ENCODE peak calls at places on chromosomes 6 and 20, in nine cellular contexts. One of them, this sample, is unnamed.

GRCh38 chr20:11376406-11376805 is 541.3 kb upstream of the BTBD3 start:
- DNase-seq in fibroblast of pulmonary artery: no peak
- DNase-seq in AG10803: no peak
- DNase-seq in ascending aorta: no peak
- DNase-seq in RWPE2: no peak
- DNase-seq in stomach: no peak
- DNase-seq in GM12865: no peak
- DNase-seq in cardiac muscle cell: no peak
- DNase-seq in heart left ventricle: no peak
- DNase-seq in this sample: no peak

GRCh38 chr20:57330998-57331397 is 1.4 kb downstream of the SPO11 start:
- DNase-seq in heart left ventricle: no peak
- DNase-seq in cardiac muscle cell: no peak
- DNase-seq in RWPE2: no peak
- DNase-seq in fibroblast of pulmonary artery: peak; percentile 15
- DNase-seq in stomach: no peak
- DNase-seq in AG10803: peak; percentile 43
- DNase-seq in ascending aorta: no peak
- DNase-seq in GM12865: no peak
- DNase-seq in this sample: no peak

GRCh38 chr20:21801193-21801592 is 95.7 kb downstream of the PAX1 start:
- DNase-seq in RWPE2: no peak
- DNase-seq in AG10803: no peak
- DNase-seq in heart left ventricle: no peak
- DNase-seq in GM12865: no peak
- DNase-seq in stomach: no peak
- DNase-seq in cardiac muscle cell: no peak
- DNase-seq in ascending aorta: no peak
- DNase-seq in fibroblast of pulmonary artery: no peak
- DNase-seq in this sample: no peak

GRCh38 chr20:23397961-23398360 is 23.3 kb downstream of the NAPB start:
- DNase-seq in ascending aorta: no peak
- DNase-seq in cardiac muscle cell: no peak
- DNase-seq in stomach: no peak
- DNase-seq in GM12865: no peak
- DNase-seq in RWPE2: no peak
- DNase-seq in fibroblast of pulmonary artery: peak; percentile 69
- DNase-seq in AG10803: peak; percentile 24
- DNase-seq in heart left ventricle: no peak
- DNase-seq in this sample: peak; percentile 25

GRCh38 chr6:56243518-56244070 is 3.8 kb downstream of the COL21A1 start:
- DNase-seq in ascending aorta: no peak
- DNase-seq in RWPE2: no peak
- DNase-seq in AG10803: no peak
- DNase-seq in cardiac muscle cell: no peak
- DNase-seq in fibroblast of pulmonary artery: no peak
- DNase-seq in GM12865: peak; percentile 17
- DNase-seq in heart left ventricle: no peak
- DNase-seq in stomach: no peak
- DNase-seq in this sample: no peak

GRCh38 chr20:33814238-33814712 is 3.1 kb downstream of the CHMP4B start:
- DNase-seq in AG10803: no peak
- DNase-seq in stomach: no peak
- DNase-seq in ascending aorta: no peak
- DNase-seq in RWPE2: no peak
- DNase-seq in cardiac muscle cell: no peak
- DNase-seq in heart left ventricle: no peak
- DNase-seq in fibroblast of pulmonary artery: no peak
- DNase-seq in GM12865: peak; percentile 18
- DNase-seq in this sample: no peak

GRCh38 chr6:155452576-155452975 is 3.1 kb downstream of the NOX3 start:
- DNase-seq in RWPE2: no peak
- DNase-seq in heart left ventricle: no peak
- DNase-seq in stomach: no peak
- DNase-seq in GM12865: no peak
- DNase-seq in cardiac muscle cell: no peak
- DNase-seq in ascending aorta: no peak
- DNase-seq in AG10803: no peak
- DNase-seq in fibroblast of pulmonary artery: no peak
- DNase-seq in this sample: no peak

GRCh38 chr6:91081452-91082067 is 494.7 kb upstream of the MAP3K7 start:
- DNase-seq in stomach: no peak
- DNase-seq in fibroblast of pulmonary artery: peak; percentile 68
- DNase-seq in heart left ventricle: no peak
- DNase-seq in cardiac muscle cell: peak; percentile 69
- DNase-seq in AG10803: peak; percentile 48
- DNase-seq in GM12865: peak; percentile 49
- DNase-seq in ascending aorta: no peak
- DNase-seq in RWPE2: no peak
- DNase-seq in this sample: peak; percentile 61

GRCh38 chr6:132814716-132815570 is 574 bp downstream of the RPS12 start:
- DNase-seq in fibroblast of pulmonary artery: peak; percentile 13
- DNase-seq in AG10803: no peak
- DNase-seq in cardiac muscle cell: no peak
- DNase-seq in stomach: no peak
- DNase-seq in ascending aorta: no peak
- DNase-seq in heart left ventricle: no peak
- DNase-seq in GM12865: peak; percentile 44
- DNase-seq in RWPE2: no peak
- DNase-seq in this sample: peak; percentile 14

GRCh38 chr6:75205776-75206334 is at the start of gene COL12A1:
- DNase-seq in fibroblast of pulmonary artery: peak; percentile 99
- DNase-seq in RWPE2: peak; percentile 97
- DNase-seq in GM12865: no peak
- DNase-seq in stomach: peak; percentile 80
- DNase-seq in heart left ventricle: peak; percentile 92
- DNase-seq in ascending aorta: peak; percentile 79
- DNase-seq in AG10803: peak; percentile 100
- DNase-seq in cardiac muscle cell: peak; percentile 71
- DNase-seq in this sample: peak; percentile 99

GRCh38 chr6:27863962-27864905 is 48.0 kb downstream of the OR2B2 start:
- DNase-seq in GM12865: peak; percentile 55
- DNase-seq in RWPE2: no peak
- DNase-seq in ascending aorta: no peak
- DNase-seq in heart left ventricle: no peak
- DNase-seq in fibroblast of pulmonary artery: peak; percentile 29
- DNase-seq in AG10803: peak; percentile 16
- DNase-seq in stomach: no peak
- DNase-seq in cardiac muscle cell: no peak
- DNase-seq in this sample: peak; percentile 22

GRCh38 chr6:129709451-129709908 is 497 bp downstream of the ARHGAP18 start:
- DNase-seq in AG10803: peak; percentile 84
- DNase-seq in cardiac muscle cell: peak; percentile 7
- DNase-seq in ascending aorta: no peak
- DNase-seq in stomach: peak; percentile 38
- DNase-seq in fibroblast of pulmonary artery: peak; percentile 83
- DNase-seq in RWPE2: no peak
- DNase-seq in heart left ventricle: no peak
- DNase-seq in GM12865: no peak
- DNase-seq in this sample: no peak

GRCh38 chr6:17233531-17233930 is 47.6 kb upstream of the RBM24 start:
- DNase-seq in RWPE2: peak; percentile 81
- DNase-seq in AG10803: no peak
- DNase-seq in GM12865: no peak
- DNase-seq in fibroblast of pulmonary artery: peak; percentile 3
- DNase-seq in stomach: no peak
- DNase-seq in heart left ventricle: no peak
- DNase-seq in ascending aorta: no peak
- DNase-seq in cardiac muscle cell: no peak
- DNase-seq in this sample: peak; percentile 99

GRCh38 chr6:29851190-29851589 is 23.6 kb downstream of the HLA-G start:
- DNase-seq in ascending aorta: no peak
- DNase-seq in heart left ventricle: no peak
- DNase-seq in stomach: no peak
- DNase-seq in fibroblast of pulmonary artery: no peak
- DNase-seq in RWPE2: no peak
- DNase-seq in AG10803: no peak
- DNase-seq in GM12865: no peak
- DNase-seq in cardiac muscle cell: no peak
- DNase-seq in this sample: no peak

GRCh38 chr20:23967616-23967979 is 21.0 kb downstream of the GGTLC1 start:
- DNase-seq in RWPE2: no peak
- DNase-seq in stomach: no peak
- DNase-seq in heart left ventricle: no peak
- DNase-seq in cardiac muscle cell: no peak
- DNase-seq in fibroblast of pulmonary artery: no peak
- DNase-seq in GM12865: no peak
- DNase-seq in AG10803: no peak
- DNase-seq in ascending aorta: no peak
- DNase-seq in this sample: no peak

GRCh38 chr6:134379599-134379998 is 61.7 kb upstream of the SGK1 start:
- DNase-seq in AG10803: no peak
- DNase-seq in RWPE2: no peak
- DNase-seq in fibroblast of pulmonary artery: no peak
- DNase-seq in GM12865: no peak
- DNase-seq in cardiac muscle cell: no peak
- DNase-seq in stomach: no peak
- DNase-seq in ascending aorta: no peak
- DNase-seq in heart left ventricle: no peak
- DNase-seq in this sample: no peak
- H3K4me3 ChIP-seq in AG10803: no peak overlapping the region
- H3K4me3 ChIP-seq in RWPE2: no peak overlapping the region
- H3K4me3 ChIP-seq in fibroblast of pulmonary artery: no peak overlapping the region
- H3K4me3 ChIP-seq in GM12865: no peak overlapping the region
- H3K4me3 ChIP-seq in cardiac muscle cell: no peak overlapping the region
- H3K4me3 ChIP-seq in stomach: no peak overlapping the region
- H3K4me3 ChIP-seq in ascending aorta: no peak overlapping the region
- H3K4me3 ChIP-seq in heart left ventricle: no peak overlapping the region
- H3K4me3 ChIP-seq in this sample: no peak overlapping the region

DNA sequence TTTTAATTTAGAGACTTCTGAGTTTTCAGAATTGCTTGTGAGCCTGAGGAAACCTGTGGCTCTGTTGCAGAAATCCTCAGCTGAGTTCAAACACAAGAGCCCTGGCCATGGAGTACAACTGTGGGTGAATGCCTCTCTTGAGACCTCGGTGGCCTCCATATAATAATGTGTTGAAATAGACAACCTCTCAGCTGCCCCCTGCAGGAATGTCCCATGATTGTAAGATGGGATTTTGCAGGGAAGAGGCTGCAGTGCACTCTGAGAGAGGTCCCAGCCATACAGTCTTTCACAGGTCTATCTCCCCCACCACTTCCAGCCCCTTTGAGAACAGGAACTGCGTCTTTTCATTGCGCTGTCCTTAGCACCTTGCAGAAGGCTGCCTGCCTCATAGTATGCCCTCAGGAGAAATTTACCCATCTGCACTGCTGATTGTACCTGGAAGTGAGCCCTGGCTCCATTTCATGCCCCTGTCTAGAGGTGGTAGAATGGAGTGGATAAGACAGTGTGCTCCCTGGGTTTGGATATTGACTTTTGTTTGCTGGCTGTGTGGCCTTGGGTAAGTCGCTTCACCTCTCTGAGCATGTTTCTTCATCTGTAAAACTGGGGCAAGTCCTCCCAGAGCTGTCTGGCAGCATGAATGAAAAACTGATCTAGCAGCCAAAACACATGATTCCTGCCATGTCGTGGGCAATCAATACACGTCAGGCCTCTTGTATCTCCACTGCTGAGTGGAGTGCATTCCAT is 16.8 kb upstream of the CDH22 start:
- DNase-seq in cardiac muscle cell: peak; percentile 38
- DNase-seq in heart left ventricle: no peak
- DNase-seq in AG10803: peak; percentile 10
- DNase-seq in ascending aorta: no peak
- DNase-seq in RWPE2: no peak
- DNase-seq in GM12865: peak; percentile 26
- DNase-seq in fibroblast of pulmonary artery: peak; percentile 43
- DNase-seq in stomach: peak; percentile 37
- DNase-seq in this sample: peak; percentile 40
- TF ChIP-seq CTCF in cardiac muscle cell: peak; percentile 49
- TF ChIP-seq CTCF in heart left ventricle: peak; percentile 18
- TF ChIP-seq CTCF in AG10803: peak; percentile 44
- TF ChIP-seq CTCF in ascending aorta: no peak
- TF ChIP-seq CTCF in RWPE2: peak; percentile 75
- TF ChIP-seq CTCF in GM12865: peak; percentile 22
- TF ChIP-seq CTCF in fibroblast of pulmonary artery: peak; percentile 53
- TF ChIP-seq CTCF in stomach: no peak
- TF ChIP-seq CTCF in this sample: peak; percentile 32

DNA sequence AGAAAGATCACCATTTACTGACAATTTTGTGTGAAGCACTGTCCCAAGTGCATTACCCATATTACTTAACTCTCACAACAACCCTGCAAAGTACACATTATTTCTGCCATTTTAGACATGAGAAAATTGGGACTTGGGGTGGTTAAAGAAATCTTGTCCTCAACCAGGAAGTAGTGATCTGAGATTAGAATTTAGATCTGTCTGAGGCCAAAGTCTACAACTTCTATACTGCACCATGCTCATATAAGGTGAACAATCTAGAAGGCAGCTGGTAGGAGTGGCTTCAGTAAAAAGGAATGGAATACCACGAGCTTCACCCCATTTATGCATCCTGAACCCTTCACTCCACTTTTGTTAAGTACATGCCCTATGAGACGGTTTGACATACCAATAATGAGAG is 87.6 kb downstream of the QRSL1 start:
- DNase-seq in RWPE2: no peak
- DNase-seq in GM12865: no peak
- DNase-seq in fibroblast of pulmonary artery: no peak
- DNase-seq in cardiac muscle cell: no peak
- DNase-seq in heart left ventricle: no peak
- DNase-seq in ascending aorta: no peak
- DNase-seq in stomach: no peak
- DNase-seq in AG10803: no peak
- DNase-seq in this sample: no peak
- H3K4me3 ChIP-seq in RWPE2: no peak overlapping the region
- H3K4me3 ChIP-seq in GM12865: no peak overlapping the region
- H3K4me3 ChIP-seq in fibroblast of pulmonary artery: no peak overlapping the region
- H3K4me3 ChIP-seq in cardiac muscle cell: no peak overlapping the region
- H3K4me3 ChIP-seq in heart left ventricle: no peak overlapping the region
- H3K4me3 ChIP-seq in ascending aorta: no peak overlapping the region
- H3K4me3 ChIP-seq in stomach: no peak overlapping the region
- H3K4me3 ChIP-seq in AG10803: no peak overlapping the region
- H3K4me3 ChIP-seq in this sample: no peak overlapping the region

GRCh38 chr20:38963745-38964144 is 1.6 kb downstream of the DHX35 start:
- DNase-seq in ascending aorta: no peak
- DNase-seq in heart left ventricle: no peak
- DNase-seq in GM12865: no peak
- DNase-seq in stomach: no peak
- DNase-seq in fibroblast of pulmonary artery: no peak
- DNase-seq in cardiac muscle cell: no peak
- DNase-seq in RWPE2: no peak
- DNase-seq in AG10803: no peak
- DNase-seq in this sample: no peak

GRCh38 chr20:38965264-38965663 is 3.1 kb downstream of the DHX35 start:
- DNase-seq in fibroblast of pulmonary artery: no peak
- DNase-seq in RWPE2: no peak
- DNase-seq in cardiac muscle cell: no peak
- DNase-seq in ascending aorta: no peak
- DNase-seq in GM12865: no peak
- DNase-seq in heart left ventricle: no peak
- DNase-seq in AG10803: no peak
- DNase-seq in stomach: no peak
- DNase-seq in this sample: no peak

GRCh38 chr20:38961530-38962043 is 557 bp upstream of the DHX35 start:
- DNase-seq in fibroblast of pulmonary artery: no peak
- DNase-seq in heart left ventricle: no peak
- DNase-seq in GM12865: peak; percentile 42
- DNase-seq in stomach: no peak
- DNase-seq in cardiac muscle cell: no peak
- DNase-seq in ascending aorta: no peak
- DNase-seq in RWPE2: no peak
- DNase-seq in AG10803: no peak
- DNase-seq in this sample: no peak

GRCh38 chr20:38962898-38963484 is 847 bp downstream of the DHX35 start:
- DNase-seq in AG10803: no peak
- DNase-seq in RWPE2: no peak
- DNase-seq in heart left ventricle: no peak
- DNase-seq in GM12865: no peak
- DNase-seq in stomach: no peak
- DNase-seq in fibroblast of pulmonary artery: no peak
- DNase-seq in cardiac muscle cell: no peak
- DNase-seq in ascending aorta: no peak
- DNase-seq in this sample: no peak

GRCh38 chr20:38962044-38962897 is at the start of gene DHX35:
- DNase-seq in ascending aorta: peak; percentile 87
- DNase-seq in fibroblast of pulmonary artery: peak; percentile 97
- DNase-seq in RWPE2: peak; percentile 100
- DNase-seq in cardiac muscle cell: peak; percentile 99
- DNase-seq in AG10803: peak; percentile 95
- DNase-seq in heart left ventricle: peak; percentile 99
- DNase-seq in stomach: peak; percentile 98
- DNase-seq in GM12865: peak; percentile 99
- DNase-seq in this sample: peak; percentile 98
- TF ChIP-seq CTCF in ascending aorta: no peak
- TF ChIP-seq CTCF in fibroblast of pulmonary artery: peak; percentile 51
- TF ChIP-seq CTCF in RWPE2: peak; percentile 62
- TF ChIP-seq CTCF in cardiac muscle cell: peak; percentile 49
- TF ChIP-seq CTCF in AG10803: peak; percentile 54
- TF ChIP-seq CTCF in heart left ventricle: no peak
- TF ChIP-seq CTCF in stomach: no peak
- TF ChIP-seq CTCF in GM12865: peak; percentile 30
- TF ChIP-seq CTCF in this sample: peak; percentile 59